ENCODE peak calls at places on chromosome 22, in seven cellular contexts. X is PC-3, U is sigmoid colon, M is IMR-90, Y is SK-N-SH, V is gastrocnemius medialis, H is dorsolateral prefrontal cortex. B is an unnamed sample.

GRCh38 chr22:24796860-24797259 is 9.2 kb upstream of the SGSM1 start:
- DNase-seq in X (no peak), U (no peak), M (no peak), Y (no peak), V (no peak), H (no peak), B (no peak)

GRCh38 chr22:30541979-30542810 is 4.3 kb downstream of the SEC14L6 start:
- DNase-seq in X (no peak), U (no peak), M (no peak), Y (no peak), V (no peak), H (no peak), B (peak)

GRCh38 chr22:46082633-46083032 is 67.7 kb upstream of the PPARA start:
- DNase-seq in X (no peak), U (peak), M (no peak), Y (no peak), V (peak), H (peak), B (no peak)

GRCh38 chr22:44344407-44344806 is 31.7 kb upstream of the SHISAL1 start:
- DNase-seq in X (no peak), U (peak), M (no peak), Y (no peak), V (no peak), H (no peak), B (no peak)

GRCh38 chr22:34297536-34298120 is 377.4 kb upstream of the LARGE1 start:
- DNase-seq in X (no peak), U (no peak), M (no peak), Y (no peak), V (no peak), H (no peak), B (no peak)

GRCh38 chr22:35629406-35630234 is 12.5 kb upstream of the MB start:
- DNase-seq in X (peak), U (peak), M (peak), Y (no peak), V (peak), H (no peak), B (peak)

GRCh38 chr22:23282089-23282501 is 101.8 kb downstream of the BCR start:
- DNase-seq in X (peak), U (peak), M (peak), Y (no peak), V (peak), H (peak), B (peak)

GRCh38 chr22:35611891-35612576 is 5.1 kb downstream of the MB start:
- DNase-seq in X (no peak), U (peak), M (no peak), Y (no peak), V (peak), H (no peak), B (no peak)

GRCh38 chr22:20781272-20781990 is 7.5 kb downstream of the SERPIND1 start:
- DNase-seq in X (peak), U (no peak), M (peak), Y (no peak), V (no peak), H (peak), B (no peak)

GRCh38 chr22:27873476-27873875 is 45.6 kb downstream of the PITPNB start:
- DNase-seq in X (no peak), U (no peak), M (no peak), Y (no peak), V (no peak), H (no peak), B (peak)

GRCh38 chr22:29314537-29315285 is 786 bp downstream of the RASL10A start:
- DNase-seq in X (peak), U (no peak), M (no peak), Y (peak), V (no peak), H (no peak), B (no peak)

GRCh38 chr22:37777122-37777687 is 30.5 kb upstream of the GCAT start:
- DNase-seq in X (peak), U (peak), M (peak), Y (no peak), V (peak), H (no peak), B (peak)

GRCh38 chr22:44399196-44399837 is 86.6 kb upstream of the SHISAL1 start:
- DNase-seq in X (no peak), U (no peak), M (no peak), Y (no peak), V (no peak), H (no peak), B (no peak)

GRCh38 chr22:36293606-36294292 is 40.8 kb downstream of the APOL1 start:
- DNase-seq in X (no peak), U (peak), M (no peak), Y (no peak), V (no peak), H (no peak), B (no peak)

GRCh38 chr22:46085831-46086576 is 64.3 kb upstream of the PPARA start:
- DNase-seq in X (peak), U (peak), M (no peak), Y (no peak), V (peak), H (peak), B (no peak)

GRCh38 chr22:50691521-50691920 is 18.9 kb downstream of the SHANK3 start:
- DNase-seq in X (peak), U (no peak), M (peak), Y (no peak), V (no peak), H (no peak), B (peak)

GRCh38 chr22:18024956-18025720 is 777 bp upstream of the MICAL3 start:
- DNase-seq in X (no peak), U (no peak), M (no peak), Y (peak), V (no peak), H (no peak), B (no peak)

GRCh38 chr22:18024276-18024939 is at the start of gene MICAL3:
- DNase-seq in X (peak), U (peak), M (peak), Y (peak), V (peak), H (peak), B (peak)

GRCh38 chr22:18023509-18024275 is 669 bp downstream of the MICAL3 start:
- DNase-seq in X (peak), U (peak), M (peak), Y (peak), V (peak), H (peak), B (peak)

GRCh38 chr22:18021431-18021830 is 2.9 kb downstream of the MICAL3 start:
- DNase-seq in X (no peak), U (no peak), M (no peak), Y (no peak), V (no peak), H (no peak), B (no peak)

DNA sequence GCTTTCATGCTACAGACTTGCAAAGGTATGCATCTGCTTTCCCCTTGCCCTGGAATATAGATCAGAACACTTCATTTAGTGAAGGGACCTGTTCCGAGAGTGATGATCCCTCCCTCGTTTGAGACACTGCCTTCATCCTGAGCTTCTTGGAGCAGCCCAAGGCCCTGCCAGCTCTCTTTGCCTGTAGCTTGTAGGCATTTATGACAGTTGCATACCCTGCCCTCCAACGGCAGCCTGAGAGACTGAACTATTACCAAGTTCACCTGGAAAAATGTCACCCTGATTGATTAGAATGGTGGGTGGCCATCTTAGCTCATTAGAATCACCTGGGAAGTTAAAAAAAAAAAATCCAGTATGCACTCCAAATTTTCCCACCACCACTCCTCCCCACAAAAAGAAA is 1.5 kb downstream of the MICAL3 start:
- DNase-seq in X (peak), U (no peak), M (no peak), Y (no peak), V (no peak), H (no peak), B (no peak)
- H3K27ac ChIP-seq in X (peak), U (peak), M (no peak), Y (no peak), V (peak), H (peak), B (no peak)

GRCh38 chr22:49011379-49011768 is 816.3 kb downstream of the BRD1 start:
- DNase-seq in X (no peak), U (peak), M (no peak), Y (peak), V (no peak), H (peak), B (no peak)
- H3K27ac ChIP-seq in X (no peak), U (no peak), M (no peak), Y (no peak), V (no peak), H (no peak), B (no peak)

GRCh38 chr22:47865626-47866025 is 1103.2 kb downstream of the TBC1D22A start:
- DNase-seq in X (no peak), U (no peak), M (no peak), Y (no peak), V (no peak), H (no peak), B (no peak)
- H3K27ac ChIP-seq in X (no peak), U (no peak), M (no peak), Y (no peak), V (no peak), H (no peak), B (no peak)

GRCh38 chr22:42644422-42645340 is 4.3 kb upstream of the ATP5MGL start:
- DNase-seq in X (no peak), U (peak), M (no peak), Y (no peak), V (peak), H (no peak), B (peak)
- H3K27ac ChIP-seq in X (no peak), U (peak), M (peak), Y (no peak), V (peak), H (peak), B (peak)